ENCODE peak calls at places on chromosome 21, in six cellular contexts. B is DMS 273 treated with DMSO at 0.1 percent for 48 hours; J is cardiac muscle cell; E is stimulated activated CD8-positive, alpha-beta memory T cell treated with anti-CD3 and anti-CD28 coated beads, Interleukin-15, amount 100 ng/mL, for 48 hours; D is hepatocyte; R is NCI-H226. Q is an unnamed sample.

GRCh38 chr21:25094695-25095094 is 512.6 kb downstream of the MRPL39 start:
- DNase-seq in R (no peak), J (no peak), B (no peak), E (no peak), D (no peak), Q (no peak)

GRCh38 chr21:29033871-29034270 is 9.4 kb downstream of the USP16 start:
- DNase-seq in R (no peak), J (peak; percentile 7), B (no peak), D (no peak), E (no peak), Q (no peak)

GRCh38 chr21:42880352-42880751 is 1.0 kb upstream of the WDR4 start:
- DNase-seq in J (no peak), D (no peak), R (no peak), E (no peak), B (no peak), Q (no peak)

GRCh38 chr21:43933680-43934079 is 68.7 kb downstream of the AGPAT3 start:
- DNase-seq in J (no peak), R (no peak), E (no peak), D (no peak), B (no peak), Q (no peak)

GRCh38 chr21:35520869-35521268 is 471.8 kb upstream of the RUNX1 start:
- DNase-seq in E (no peak), B (no peak), D (no peak), R (no peak), J (no peak), Q (no peak)

GRCh38 chr21:43854773-43855633 is 10.0 kb upstream of the AGPAT3 start:
- DNase-seq in D (peak; percentile 28), B (no peak), E (peak; percentile 23), J (peak; percentile 22), R (no peak), Q (no peak)

GRCh38 chr21:45558044-45558721 is 15.9 kb upstream of the SLC19A1 start:
- DNase-seq in D (no peak), R (no peak), E (no peak), B (no peak), J (no peak), Q (no peak)

GRCh38 chr21:35097525-35097924 is 48.4 kb upstream of the RUNX1 start:
- DNase-seq in J (no peak), B (no peak), D (no peak), E (no peak), R (no peak), Q (no peak)

GRCh38 chr21:28750565-28750964 is 242.1 kb downstream of the LTN1 start:
- DNase-seq in E (no peak), D (no peak), J (no peak), R (no peak), B (no peak), Q (no peak)

GRCh38 chr21:41927727-41928409 is 25.9 kb downstream of the C2CD2 start:
- DNase-seq in E (no peak), J (no peak), R (no peak), B (no peak), D (no peak), Q (no peak)

GRCh38 chr21:45829566-45830147 is 151.9 kb upstream of the COL6A1 start:
- DNase-seq in E (no peak), J (no peak), B (no peak), D (no peak), R (no peak), Q (no peak)

GRCh38 chr21:45512626-45513002 is 29.6 kb downstream of the SLC19A1 start:
- DNase-seq in D (no peak), J (no peak), R (no peak), B (no peak), E (no peak), Q (no peak)

GRCh38 chr21:46039891-46040660 is 57.8 kb upstream of the COL6A2 start:
- DNase-seq in R (no peak), B (no peak), J (no peak), E (no peak), D (no peak), Q (no peak)

GRCh38 chr21:45154511-45155508 is 80.4 kb downstream of the ADARB1 start:
- DNase-seq in B (peak; percentile 15), J (peak; percentile 72), D (no peak), R (peak; percentile 63), E (no peak), Q (no peak)

GRCh38 chr21:15282666-15283065 is 217.9 kb upstream of the NRIP1 start:
- DNase-seq in D (no peak), B (no peak), R (no peak), J (peak; percentile 26), E (no peak), Q (no peak)

GRCh38 chr21:23624281-23624680 is 1983.0 kb downstream of the MRPL39 start:
- DNase-seq in B (no peak), D (no peak), J (no peak), E (no peak), R (no peak), Q (no peak)

GRCh38 chr21:45241357-45241756 is 46.3 kb downstream of the POFUT2 start:
- DNase-seq in R (no peak), E (no peak), D (no peak), B (no peak), J (no peak), Q (no peak)

GRCh38 chr21:45894107-45894810 is 87.3 kb upstream of the COL6A1 start:
- DNase-seq in R (no peak), E (no peak), B (no peak), J (peak; percentile 81), D (peak; percentile 52), Q (no peak)

GRCh38 chr21:44349416-44349846 is 4.0 kb upstream of the TRPM2 start:
- DNase-seq in E (no peak), D (no peak), J (no peak), R (no peak), B (no peak), Q (no peak)

GRCh38 chr21:26067836-26068401 is 102.7 kb downstream of the APP start:
- DNase-seq in J (peak; percentile 43), E (no peak), D (no peak), R (no peak), B (no peak), Q (no peak)

GRCh38 chr21:44626673-44627143 is at the start of gene KRTAP10-9:
- DNase-seq in B (no peak), R (no peak), D (no peak), J (no peak), E (no peak), Q (no peak)

GRCh38 chr21:38917045-38917774 is 111.5 kb downstream of the ETS2 start:
- DNase-seq in R (no peak), D (no peak), E (no peak), B (no peak), J (no peak), Q (no peak)

GRCh38 chr21:27110956-27111355 is 144.1 kb upstream of the ADAMTS5 start:
- DNase-seq in R (no peak), E (no peak), B (no peak), J (no peak), D (no peak), Q (no peak)

GRCh38 chr21:36065497-36066036 is 4.3 kb upstream of the CBR1 start:
- DNase-seq in E (no peak), D (peak; percentile 43), J (peak; percentile 77), B (no peak), R (peak; percentile 22), Q (no peak)

GRCh38 chr21:32908529-32908928 is 117.2 kb upstream of the OLIG2 start:
- DNase-seq in E (no peak), D (no peak), R (no peak), B (no peak), J (no peak), Q (no peak)

GRCh38 chr21:43917515-43918384 is 52.7 kb downstream of the AGPAT3 start:
- DNase-seq in R (no peak), E (no peak), B (no peak), D (no peak), J (no peak), Q (no peak)

Q was measured in stimulated activated CD4-positive, alpha-beta T cell treated with anti-CD3 and anti-CD28 coated beads, Interleukin-15, amount 100 ng/mL, for 48 hours.